ENCODE peak calls at places on chromosomes 7 and 10, in seven cellular contexts. O, I, T, V, P, E and D are unnamed samples.

GRCh38 chr10:79340646-79341244 is 6.5 kb upstream of the PPIF start:
- DNase-seq in E (no peak), V (no peak), T (no peak), I (no peak), P (no peak), O (no peak), D (no peak)

GRCh38 chr10:110471566-110472139 is 26.1 kb upstream of the DUSP5 start:
- DNase-seq in E (no peak), P (no peak), I (no peak), T (no peak), V (no peak), O (no peak), D (peak)

GRCh38 chr7:13257661-13258060 is 570.2 kb downstream of the ARL4A start:
- DNase-seq in I (no peak), E (no peak), P (no peak), T (no peak), V (no peak), O (no peak), D (no peak)

GRCh38 chr10:99906470-99906869 is 103.3 kb downstream of the DNMBP start:
- DNase-seq in V (no peak), P (no peak), E (no peak), I (no peak), O (no peak), T (no peak), D (no peak)

GRCh38 chr10:132605390-132605789 is 67.8 kb downstream of the INPP5A start:
- DNase-seq in P (no peak), V (no peak), I (no peak), E (no peak), O (no peak), T (no peak), D (no peak)

GRCh38 chr7:14837216-14837615 is 65.3 kb downstream of the DGKB start:
- DNase-seq in T (no peak), P (no peak), V (no peak), O (no peak), I (no peak), E (no peak), D (no peak)

GRCh38 chr7:108875139-108875538 is 305.5 kb downstream of the DNAJB9 start:
- DNase-seq in O (no peak), T (no peak), V (peak), E (no peak), I (no peak), P (no peak), D (no peak)

GRCh38 chr7:144854839-144855424 is 19.1 kb upstream of the TPK1 start:
- DNase-seq in P (no peak), T (no peak), O (no peak), V (peak), E (no peak), I (peak), D (peak)

GRCh38 chr7:512541-513311 is 6.9 kb downstream of the PDGFA start:
- DNase-seq in O (no peak), I (peak), P (peak), E (no peak), T (no peak), V (no peak), D (no peak)

GRCh38 chr7:16078076-16078952 is 343.0 kb downstream of the CRPPA start:
- DNase-seq in O (no peak), I (peak), E (no peak), V (peak), P (no peak), T (no peak), D (peak)

GRCh38 chr7:16889305-16889704 is 7.5 kb upstream of the AGR3 start:
- DNase-seq in P (no peak), V (no peak), I (no peak), E (no peak), T (no peak), O (no peak), D (no peak)

GRCh38 chr7:926061-927030 is 28.1 kb downstream of the ADAP1 start:
- DNase-seq in E (no peak), T (no peak), O (no peak), V (no peak), I (no peak), P (peak), D (no peak)

GRCh38 chr7:30974605-30975256 is 11.0 kb downstream of the GHRHR start:
- DNase-seq in E (no peak), T (peak), V (peak), O (no peak), I (peak), P (peak), D (no peak)

GRCh38 chr7:5406957-5407930 is 16.4 kb downstream of the TNRC18 start:
- DNase-seq in I (peak), V (no peak), P (no peak), O (no peak), E (no peak), T (no peak), D (no peak)

GRCh38 chr10:30456262-30456661 is 22.3 kb downstream of the MAP3K8 start:
- DNase-seq in P (no peak), O (no peak), I (no peak), V (peak), E (no peak), T (no peak), D (no peak)

GRCh38 chr7:111763221-111763791 is 201.0 kb upstream of the IMMP2L start:
- DNase-seq in T (no peak), O (no peak), E (no peak), V (peak), P (peak), I (peak), D (peak)

GRCh38 chr7:133364959-133365680 is 112.2 kb downstream of the EXOC4 start:
- DNase-seq in I (no peak), O (no peak), V (peak), P (no peak), E (no peak), T (no peak), D (no peak)

GRCh38 chr7:73822319-73823173 is 8.2 kb upstream of the CLDN4 start:
- DNase-seq in V (no peak), O (no peak), I (no peak), P (no peak), E (peak), T (no peak), D (peak)

GRCh38 chr10:117139581-117140524 is 1.8 kb upstream of the VAX1 start:
- DNase-seq in I (no peak), P (no peak), O (no peak), T (no peak), E (no peak), V (no peak), D (no peak)

GRCh38 chr7:96061844-96062243 is 260.1 kb downstream of the SLC25A13 start:
- DNase-seq in I (no peak), T (no peak), V (no peak), E (no peak), P (no peak), O (no peak), D (no peak)

GRCh38 chr10:87505366-87506113 is 847 bp downstream of the MINPP1 start:
- DNase-seq in E (no peak), O (peak), V (peak), I (peak), P (peak), T (peak), D (peak)

GRCh38 chr7:90569368-90569767 is 26.8 kb upstream of the CDK14 start:
- DNase-seq in P (no peak), T (no peak), O (no peak), I (no peak), E (no peak), V (no peak), D (no peak)